ENCODE peak calls at places on chromosomes 13 and 19, in eight cellular contexts. W, U, A, N, K, T, J and R are unnamed samples.

GRCh38 chr19:13633109-13633508 is 126.8 kb upstream of the CACNA1A start:
- DNase-seq in W (peak), A (peak), N (peak), T (no peak), K (no peak), J (peak), U (no peak), R (no peak)

GRCh38 chr19:47445937-47446402 is 25.7 kb downstream of the SLC8A2 start:
- DNase-seq in K (peak), U (peak), A (no peak), T (no peak), W (peak), J (peak), N (peak), R (peak)

GRCh38 chr19:16319466-16319865 is 5.2 kb upstream of the KLF2 start:
- DNase-seq in W (peak), A (peak), N (no peak), U (no peak), T (no peak), K (no peak), J (peak), R (no peak)

GRCh38 chr19:19749332-19750130 is 16.6 kb upstream of the ZNF14 start:
- DNase-seq in J (peak), W (no peak), T (no peak), A (no peak), U (no peak), N (no peak), K (no peak), R (no peak)

GRCh38 chr19:11151181-11151580 is 4.4 kb downstream of the SPC24 start:
- DNase-seq in J (peak), W (peak), U (no peak), N (no peak), K (no peak), A (no peak), T (no peak), R (peak)

GRCh38 chr13:91520952-91521351 is 122.5 kb downstream of the GPC5 start:
- DNase-seq in J (no peak), T (no peak), A (no peak), U (no peak), K (no peak), W (no peak), N (no peak), R (no peak)

GRCh38 chr19:39307822-39308530 is 11.8 kb downstream of the IFNL1 start:
- DNase-seq in N (peak), J (peak), W (peak), A (no peak), T (no peak), K (no peak), U (peak), R (no peak)

GRCh38 chr19:6068711-6069110 is 41.6 kb downstream of the RFX2 start:
- DNase-seq in W (no peak), K (no peak), N (no peak), T (no peak), U (no peak), J (no peak), A (no peak), R (no peak)

GRCh38 chr13:86585826-86586225 is 786.6 kb upstream of the SLITRK6 start:
- DNase-seq in J (no peak), T (no peak), A (peak), W (peak), U (no peak), N (no peak), K (no peak), R (no peak)

GRCh38 chr13:73603646-73604045 is 530.6 kb downstream of the KLF12 start:
- DNase-seq in W (no peak), N (no peak), A (no peak), T (no peak), U (no peak), K (no peak), J (no peak), R (no peak)

GRCh38 chr19:3133793-3134116 is 2.1 kb upstream of the GNA15 start:
- DNase-seq in W (no peak), A (no peak), T (no peak), J (no peak), K (no peak), U (no peak), N (no peak), R (no peak)

GRCh38 chr19:50556236-50557008 is 11.8 kb downstream of the LRRC4B start:
- DNase-seq in W (peak), T (peak), U (peak), N (peak), K (peak), A (peak), J (peak), R (no peak)

GRCh38 chr13:97953376-97953970 is at the start of gene IPO5:
- DNase-seq in K (no peak), J (peak), U (no peak), T (no peak), A (peak), N (no peak), W (peak), R (no peak)

GRCh38 chr19:18292810-18293641 is 11.6 kb upstream of the JUND start:
- DNase-seq in U (peak), K (no peak), T (no peak), A (peak), J (peak), W (peak), N (peak), R (peak)

GRCh38 chr13:101523154-101523669 is 70.7 kb downstream of the ITGBL1 start:
- DNase-seq in A (no peak), J (no peak), K (no peak), U (no peak), T (no peak), N (no peak), W (peak), R (no peak)

GRCh38 chr19:13718733-13719132 is 45.6 kb upstream of the MRI1 start:
- DNase-seq in U (no peak), W (peak), T (no peak), J (peak), A (peak), N (peak), K (peak), R (peak)

GRCh38 chr13:37617162-37617561 is 18.6 kb upstream of the POSTN start:
- DNase-seq in T (peak), U (no peak), J (no peak), K (no peak), N (no peak), A (peak), W (peak), R (peak)

GRCh38 chr19:38676023-38676877 is 28.8 kb downstream of the ACTN4 start:
- DNase-seq in N (no peak), T (no peak), J (peak), A (peak), U (no peak), K (no peak), W (peak), R (no peak)

GRCh38 chr13:91172160-91172559 is 175.3 kb upstream of the MIR17HG start:
- DNase-seq in N (no peak), K (no peak), W (no peak), J (no peak), A (no peak), U (no peak), T (no peak), R (no peak)

GRCh38 chr13:36819811-36820140 is 754 bp downstream of the RFXAP start:
- DNase-seq in T (no peak), K (peak), J (no peak), W (peak), A (peak), N (peak), U (no peak), R (peak)

GRCh38 chr19:2244486-2244885 is 4.6 kb upstream of the AMH start:
- DNase-seq in T (no peak), K (no peak), U (no peak), A (no peak), W (no peak), N (no peak), J (no peak), R (no peak)

GRCh38 chr13:41588899-41589298 is 131.5 kb downstream of the RGCC start:
- DNase-seq in U (no peak), N (no peak), A (peak), K (no peak), T (peak), W (peak), J (peak), R (peak)

GRCh38 chr19:17294051-17294891 is 9.0 kb downstream of the ABHD8 start:
- DNase-seq in A (no peak), T (no peak), K (peak), N (peak), J (peak), W (peak), U (peak), R (peak)

GRCh38 chr13:91348906-91349435 is 1.5 kb downstream of the MIR17HG start:
- DNase-seq in A (peak), N (peak), J (peak), T (no peak), K (peak), W (peak), U (peak), R (peak)

GRCh38 chr13:85798999-85799646 is at the start of gene SLITRK6:
- DNase-seq in U (no peak), N (peak), W (peak), A (peak), K (peak), T (peak), J (no peak), R (peak)

GRCh38 chr19:56159009-56159501 is 16.8 kb upstream of the GALP start:
- DNase-seq in T (no peak), W (no peak), N (no peak), A (no peak), J (peak), U (no peak), K (no peak), R (no peak)

GRCh38 chr19:42403586-42403985 is 13.5 kb upstream of the CNFN start:
- DNase-seq in K (no peak), W (no peak), T (no peak), N (no peak), U (no peak), J (peak), A (no peak), R (no peak)

GRCh38 chr19:1810439-1811160 is 1.5 kb downstream of the ATP8B3 start:
- DNase-seq in T (no peak), J (no peak), K (no peak), N (no peak), A (no peak), W (no peak), U (no peak), R (no peak)

GRCh38 chr19:13865578-13866462 is 11.1 kb upstream of the NANOS3 start:
- DNase-seq in T (no peak), U (no peak), N (peak), K (no peak), W (peak), J (peak), A (no peak), R (no peak)

GRCh38 chr13:67518785-67519184 is 288.6 kb upstream of the PCDH9 start:
- DNase-seq in W (no peak), K (no peak), A (no peak), N (peak), J (no peak), T (no peak), U (no peak), R (no peak)

GRCh38 chr13:67515895-67516294 is 285.8 kb upstream of the PCDH9 start:
- DNase-seq in A (peak), J (no peak), T (no peak), W (no peak), N (no peak), K (no peak), U (no peak), R (no peak)

DNA sequence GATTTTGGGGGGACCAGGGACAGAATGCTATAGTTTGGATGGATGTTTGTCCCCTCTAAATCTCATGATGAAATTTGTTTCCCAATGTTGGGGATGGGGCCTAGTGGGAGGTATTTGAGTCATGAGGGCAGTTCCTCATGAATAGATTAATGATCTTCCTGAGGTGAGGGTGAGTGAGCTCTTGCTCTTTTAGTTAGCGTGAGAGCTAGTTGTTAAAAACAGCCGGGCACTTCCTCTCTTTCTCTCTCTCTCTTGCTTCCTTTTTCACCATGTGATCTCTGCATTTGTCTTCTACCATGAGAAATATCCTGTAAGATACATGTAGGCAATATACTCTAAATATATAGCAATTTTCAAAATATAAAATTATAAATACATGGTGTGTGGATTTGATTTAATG is 290.8 kb upstream of the PCDH9 start:
- DNase-seq in N (no peak), K (no peak), A (no peak), T (no peak), W (no peak), J (no peak), U (no peak), R (no peak)
- H2AFZ ChIP-seq in N (no peak), K (no peak), A (no peak), T (no peak), W (no peak), J (no peak), U (no peak), R (no peak)

GRCh38 chr13:99015606-99016520 is 38.0 kb upstream of the DOCK9 start:
- DNase-seq in J (no peak), N (no peak), T (no peak), W (peak), K (no peak), A (no peak), U (no peak), R (no peak)
- H2AFZ ChIP-seq in J (no peak), N (no peak), T (no peak), W (no peak), K (no peak), A (no peak), U (no peak), R (no peak)

GRCh38 chr19:35856546-35857149 is at the start of gene KIRREL2:
- DNase-seq in K (no peak), J (peak), N (peak), T (no peak), W (no peak), A (no peak), U (peak), R (no peak)
- H2AFZ ChIP-seq in K (no peak), J (no peak), N (peak), T (peak), W (peak), A (peak), U (peak), R (no peak)

GRCh38 chr13:110454956-110455355 is 106.6 kb downstream of the RAB20 start:
- DNase-seq in W (no peak), A (no peak), T (no peak), K (no peak), J (no peak), U (no peak), N (no peak), R (no peak)
- H2AFZ ChIP-seq in W (no peak), A (no peak), T (no peak), K (no peak), J (no peak), U (no peak), N (no peak), R (no peak)

GRCh38 chr19:29934781-29935180 is 7.3 kb upstream of the URI1 start:
- DNase-seq in W (no peak), J (no peak), T (no peak), A (no peak), N (no peak), U (no peak), K (no peak), R (no peak)
- H2AFZ ChIP-seq in W (no peak), J (no peak), T (no peak), A (no peak), N (no peak), U (no peak), K (no peak), R (no peak)